ENCODE peak calls at places on chromosome 22, in ten cellular contexts. Z is NCI-H524; B is GM19239; I is MV-4-11; E is activated naive CD4-positive, alpha-beta T cell treated with Interleukin-2 at 50 U/mL for 16 hours; Q is AG08395; C is SJSA1; W is left cardiac atrium; P is colonic mucosa; R is retina. Y is an unnamed sample.

GRCh38 chr22:25353516-25354445 is 134.3 kb downstream of the CRYBB2 start:
- DNase-seq in B (no peak), E (no peak), I (no peak), R (no peak), Q (no peak), W (no peak), P (no peak), Z (no peak), C (peak), Y (no peak)

GRCh38 chr22:32281092-32281491 is 25.9 kb upstream of the SLC5A4 start:
- DNase-seq in C (no peak), R (no peak), I (no peak), E (no peak), P (no peak), B (no peak), Q (peak), W (no peak), Z (no peak), Y (no peak)

GRCh38 chr22:27123880-27124279 is 466.5 kb downstream of the MIAT start:
- DNase-seq in C (no peak), P (no peak), E (no peak), Q (no peak), I (no peak), Z (no peak), B (no peak), W (no peak), R (no peak), Y (no peak)

GRCh38 chr22:46996595-46997310 is 234.3 kb downstream of the TBC1D22A start:
- DNase-seq in Q (no peak), P (no peak), R (no peak), W (no peak), I (no peak), C (no peak), E (no peak), Z (peak), B (no peak), Y (no peak)

GRCh38 chr22:23536821-23537345 is 43.2 kb downstream of the IGLL1 start:
- DNase-seq in I (no peak), B (no peak), R (no peak), P (no peak), W (no peak), Q (no peak), Z (no peak), C (no peak), E (no peak), Y (no peak)

GRCh38 chr22:30328466-30329049 is 1.8 kb upstream of the TBC1D10A start:
- DNase-seq in E (no peak), P (no peak), B (no peak), Q (no peak), C (no peak), Z (no peak), I (no peak), R (no peak), W (no peak), Y (peak)

GRCh38 chr22:36194971-36195370 is 6.6 kb downstream of the APOL4 start:
- DNase-seq in P (peak), I (peak), C (peak), Z (peak), Q (peak), B (peak), E (peak), R (peak), W (peak), Y (peak)

GRCh38 chr22:45271667-45272188 is 13.0 kb upstream of the UPK3A start:
- DNase-seq in B (no peak), C (no peak), R (no peak), E (no peak), W (peak), Z (no peak), Q (no peak), P (no peak), I (peak), Y (no peak)

GRCh38 chr22:46354993-46355305 is 19.4 kb downstream of the TRMU start:
- DNase-seq in Z (no peak), I (no peak), P (no peak), C (no peak), E (no peak), W (no peak), R (no peak), Q (no peak), B (no peak), Y (no peak)

GRCh38 chr22:23014250-23014649 is 56.1 kb upstream of the GNAZ start:
- DNase-seq in R (no peak), B (no peak), C (no peak), P (no peak), I (no peak), Z (no peak), Q (no peak), W (no peak), E (no peak), Y (no peak)

GRCh38 chr22:49677495-49677889 is 150.2 kb downstream of the BRD1 start:
- DNase-seq in P (no peak), R (peak), W (no peak), Z (no peak), B (no peak), E (no peak), Q (no peak), C (peak), I (no peak), Y (no peak)

GRCh38 chr22:49703391-49703926 is 124.2 kb downstream of the BRD1 start:
- DNase-seq in C (peak), B (no peak), I (no peak), R (no peak), E (no peak), P (no peak), Z (no peak), Q (no peak), W (no peak), Y (no peak)

GRCh38 chr22:49619301-49619700 is 208.4 kb downstream of the BRD1 start:
- DNase-seq in Q (no peak), E (no peak), I (no peak), Z (no peak), B (no peak), C (no peak), P (no peak), W (no peak), R (no peak), Y (no peak)

GRCh38 chr22:36335621-36336020 is 52.1 kb downstream of the MYH9 start:
- DNase-seq in R (no peak), E (no peak), P (no peak), Q (no peak), I (no peak), B (no peak), Z (no peak), W (no peak), C (no peak), Y (no peak)

GRCh38 chr22:50305658-50306566 is 1.5 kb downstream of the PLXNB2 start:
- DNase-seq in Z (peak), I (peak), R (peak), P (peak), Q (peak), C (peak), E (no peak), B (peak), W (peak), Y (peak)

GRCh38 chr22:25536578-25536977 is 27.9 kb upstream of the GRK3 start:
- DNase-seq in E (no peak), B (no peak), P (no peak), I (no peak), W (no peak), R (no peak), Q (peak), C (no peak), Z (no peak), Y (no peak)

GRCh38 chr22:48744967-48745841 is 1082.5 kb downstream of the BRD1 start:
- DNase-seq in R (no peak), B (no peak), C (peak), E (no peak), P (peak), I (no peak), Z (no peak), Q (no peak), W (no peak), Y (no peak)

GRCh38 chr22:23652286-23652685 is 20.2 kb upstream of the DRICH1 start:
- DNase-seq in B (no peak), I (no peak), Q (no peak), W (no peak), E (no peak), P (no peak), Z (no peak), C (no peak), R (no peak), Y (no peak)

GRCh38 chr22:43128928-43129424 is 14.2 kb downstream of the MCAT start:
- DNase-seq in Z (no peak), R (no peak), E (no peak), P (peak), Q (no peak), B (no peak), I (peak), C (no peak), W (no peak), Y (no peak)

GRCh38 chr22:37010976-37011375 is 8.3 kb downstream of the TST start:
- DNase-seq in Q (no peak), E (no peak), C (no peak), W (no peak), Z (no peak), P (no peak), R (no peak), B (no peak), I (no peak), Y (no peak)

GRCh38 chr22:17233348-17234043 is 14.3 kb upstream of the ADA2 start:
- DNase-seq in C (no peak), I (no peak), W (no peak), Z (no peak), P (no peak), Q (no peak), R (no peak), B (no peak), E (no peak), Y (no peak)

GRCh38 chr22:27820896-27821866 is 19.6 kb upstream of the MN1 start:
- DNase-seq in Z (no peak), E (no peak), P (no peak), B (no peak), Q (no peak), C (no peak), I (no peak), R (peak), W (no peak), Y (no peak)

GRCh38 chr22:34808618-34809017 is 257.3 kb upstream of the ISX start:
- DNase-seq in C (no peak), Z (no peak), P (no peak), Q (no peak), B (no peak), I (no peak), E (no peak), W (no peak), R (no peak), Y (no peak)

GRCh38 chr22:37273126-37273845 is 9.0 kb upstream of the CYTH4 start:
- DNase-seq in B (no peak), W (no peak), C (no peak), Q (peak), I (peak), E (peak), R (no peak), P (no peak), Z (no peak), Y (peak)

GRCh38 chr22:26314171-26314570 is 114.9 kb upstream of the ASPHD2 start:
- DNase-seq in W (no peak), R (no peak), Q (no peak), C (no peak), E (no peak), B (no peak), I (no peak), Z (no peak), P (no peak), Y (no peak)

GRCh38 chr22:20088263-20088648 is 8.2 kb downstream of the DGCR8 start:
- DNase-seq in I (no peak), R (no peak), P (no peak), Q (no peak), C (no peak), Z (no peak), W (no peak), E (no peak), B (no peak), Y (no peak)

GRCh38 chr22:39148727-39149535 is 3.5 kb downstream of the CBX7 start:
- DNase-seq in W (peak), B (no peak), R (no peak), Q (no peak), I (peak), E (peak), C (no peak), P (peak), Z (no peak), Y (no peak)

GRCh38 chr22:24450600-24450999 is 23.2 kb downstream of the ADORA2A start:
- DNase-seq in C (no peak), Q (no peak), B (no peak), E (no peak), Z (peak), I (no peak), R (peak), P (no peak), W (no peak), Y (no peak)

GRCh38 chr22:29617922-29618629 is 14.6 kb downstream of the NF2 start:
- DNase-seq in B (no peak), Z (no peak), E (no peak), P (no peak), Q (peak), R (no peak), C (no peak), I (no peak), W (no peak), Y (peak)

GRCh38 chr22:30116362-30117117 is 36.3 kb downstream of the HORMAD2 start:
- DNase-seq in P (no peak), I (peak), E (no peak), C (no peak), Q (peak), W (no peak), B (no peak), R (no peak), Z (no peak), Y (no peak)

GRCh38 chr22:36466258-36466657 is 15.2 kb downstream of the TXN2 start:
- DNase-seq in W (no peak), I (no peak), Z (no peak), Q (no peak), R (no peak), C (no peak), E (no peak), P (no peak), B (no peak), Y (no peak)

GRCh38 chr22:29951675-29952413 is 68.9 kb downstream of the MTMR3 start:
- DNase-seq in Z (no peak), R (no peak), E (no peak), I (no peak), W (no peak), Q (no peak), C (no peak), P (no peak), B (no peak), Y (no peak)

GRCh38 chr22:43417555-43417954 is 5.7 kb downstream of the MPPED1 start:
- DNase-seq in Z (no peak), Q (no peak), C (no peak), I (no peak), W (no peak), B (no peak), R (no peak), E (no peak), P (no peak), Y (no peak)

GRCh38 chr22:38034278-38034882 is 22.8 kb upstream of the PICK1 start:
- DNase-seq in C (peak), I (peak), P (peak), Z (no peak), W (peak), B (no peak), E (no peak), R (no peak), Q (peak), Y (peak)

GRCh38 chr22:37486224-37486845 is at the start of gene MFNG:
- DNase-seq in R (peak), E (peak), Z (peak), W (peak), B (peak), P (peak), C (no peak), Q (peak), I (peak), Y (peak)

GRCh38 chr22:46419754-46420571 is 84.4 kb downstream of the TRMU start:
- DNase-seq in I (no peak), Q (no peak), W (no peak), B (no peak), C (no peak), P (no peak), Z (no peak), E (no peak), R (no peak), Y (no peak)

GRCh38 chr22:30596886-30597285 is 5.2 kb upstream of the PES1 start:
- DNase-seq in Z (no peak), R (no peak), W (no peak), E (no peak), I (no peak), Q (no peak), P (no peak), B (no peak), C (no peak), Y (no peak)

GRCh38 chr22:37777122-37777687 is 30.5 kb upstream of the GCAT start:
- DNase-seq in Q (peak), C (peak), E (no peak), I (no peak), Z (no peak), B (peak), R (no peak), W (no peak), P (peak), Y (peak)

GRCh38 chr22:39923689-39924088 is 22.8 kb downstream of the GRAP2 start:
- DNase-seq in W (no peak), C (no peak), R (no peak), P (no peak), B (no peak), I (peak), Q (no peak), E (no peak), Z (no peak), Y (no peak)

Y was measured in trophoblast cell.